ENCODE peak calls at places on chromosomes 12 and 14, in nine cellular contexts. N, V, P, A, Q, H, J, Y and I are unnamed samples.
A peak's percentile ranks its signal among the peaks of the same experiment; 100 is the strongest.

GRCh38 chr12:105235299-105235746 is 651 bp downstream of the APPL2 start:
- DNase-seq in A (no peak), N (no peak), Y (no peak), Q (peak; percentile 51), P (peak; percentile 25), V (no peak), J (no peak), H (no peak), I (no peak)

GRCh38 chr12:8078400-8078799 is 3.7 kb upstream of the NECAP1 start:
- DNase-seq in A (no peak), N (no peak), H (no peak), P (peak; percentile 47), Y (no peak), Q (no peak), J (peak; percentile 44), V (peak; percentile 54), I (peak; percentile 54)

GRCh38 chr12:104358353-104359003 is 54.9 kb downstream of the EID3 start:
- DNase-seq in Q (peak; percentile 72), V (peak; percentile 54), A (no peak), J (peak; percentile 49), N (peak; percentile 73), H (peak; percentile 56), P (peak; percentile 77), Y (peak; percentile 59), I (peak; percentile 57)

GRCh38 chr14:51547701-51548100 is 104.0 kb upstream of the FRMD6 start:
- DNase-seq in A (no peak), H (no peak), N (no peak), Y (no peak), V (no peak), P (no peak), J (no peak), Q (no peak), I (no peak)

GRCh38 chr12:49553512-49554088 is 14.3 kb downstream of the MCRS1 start:
- DNase-seq in Y (no peak), J (no peak), A (no peak), N (no peak), Q (peak; percentile 66), P (peak; percentile 62), V (no peak), H (no peak), I (no peak)

GRCh38 chr14:103846569-103847438 is 571 bp downstream of the PPP1R13B start:
- DNase-seq in Y (peak; percentile 59), N (peak; percentile 35), A (peak; percentile 81), Q (peak; percentile 32), P (no peak), V (peak; percentile 33), H (peak; percentile 2), J (no peak), I (no peak)

GRCh38 chr14:102570334-102570995 is 22.0 kb upstream of the RCOR1 start:
- DNase-seq in J (no peak), H (peak; percentile 62), Y (no peak), P (no peak), V (no peak), Q (no peak), A (no peak), N (no peak), I (no peak)

GRCh38 chr14:20409226-20409625 is 4.1 kb downstream of the TEP1 start:
- DNase-seq in P (no peak), A (no peak), Q (no peak), H (no peak), J (no peak), Y (no peak), N (no peak), V (no peak), I (no peak)

GRCh38 chr14:104752735-104753527 is at the start of gene SIVA1:
- DNase-seq in N (peak; percentile 99), A (peak; percentile 100), P (peak; percentile 99), J (peak; percentile 98), V (peak; percentile 100), Y (peak; percentile 100), H (peak; percentile 100), Q (peak; percentile 95), I (peak; percentile 99)

GRCh38 chr14:35740215-35740614 is 68.9 kb downstream of the RALGAPA1 start:
- DNase-seq in A (no peak), V (no peak), Q (no peak), J (no peak), P (no peak), N (no peak), H (no peak), Y (no peak), I (no peak)

GRCh38 chr12:11600199-11600598 is 49.3 kb upstream of the ETV6 start:
- DNase-seq in N (no peak), Y (no peak), Q (no peak), V (no peak), A (no peak), J (no peak), H (no peak), P (no peak), I (no peak)

GRCh38 chr12:119938049-119938667 is 50.9 kb upstream of the BICDL1 start:
- DNase-seq in Q (peak; percentile 80), H (peak; percentile 42), Y (no peak), N (peak; percentile 72), V (peak; percentile 70), J (peak; percentile 55), P (peak; percentile 71), A (no peak), I (peak; percentile 67)

GRCh38 chr12:9674226-9674590 is 4.7 kb downstream of the CLEC2D start:
- DNase-seq in H (no peak), Y (no peak), J (peak; percentile 31), Q (no peak), P (no peak), A (no peak), V (no peak), N (peak; percentile 23), I (peak; percentile 17)

GRCh38 chr12:27285395-27285794 is 41.3 kb downstream of the STK38L start:
- DNase-seq in N (no peak), V (no peak), A (no peak), Y (no peak), Q (no peak), P (no peak), J (no peak), H (no peak), I (no peak)